ENCODE peak calls at places on chromosomes 4 and X, in seven cellular contexts. One of them, this sample, is unnamed. For H3K4me1, the result is how much of the 10 kb centered on the place peaks cover.

GRCh38 chr4:101211146-101211553 is 136.2 kb downstream of the PPP3CA start:
- DNase-seq in lower lobe of right lung: no peak
- DNase-seq in neuronal stem cell: no peak
- DNase-seq in suprapubic skin: no peak
- DNase-seq in OCI-LY7: no peak
- DNase-seq in left ventricle myocardium inferior: no peak
- DNase-seq in SJCRH30: no peak
- DNase-seq in this sample: no peak

GRCh38 chr4:52376107-52376704 is 282.9 kb downstream of the USP46 start:
- DNase-seq in lower lobe of right lung: no peak
- DNase-seq in neuronal stem cell: peak
- DNase-seq in suprapubic skin: no peak
- DNase-seq in OCI-LY7: peak
- DNase-seq in left ventricle myocardium inferior: no peak
- DNase-seq in SJCRH30: peak
- DNase-seq in this sample: no peak

GRCh38 chrX:153766871-153767673 is 3.0 kb downstream of the PLXNB3 start:
- DNase-seq in lower lobe of right lung: peak
- DNase-seq in neuronal stem cell: no peak
- DNase-seq in suprapubic skin: no peak
- DNase-seq in OCI-LY7: no peak
- DNase-seq in left ventricle myocardium inferior: no peak
- DNase-seq in SJCRH30: no peak
- DNase-seq in this sample: no peak

GRCh38 chr4:30789219-30789671 is 69.1 kb downstream of the PCDH7 start:
- DNase-seq in lower lobe of right lung: no peak
- DNase-seq in neuronal stem cell: no peak
- DNase-seq in suprapubic skin: no peak
- DNase-seq in OCI-LY7: no peak
- DNase-seq in left ventricle myocardium inferior: no peak
- DNase-seq in SJCRH30: no peak
- DNase-seq in this sample: no peak

GRCh38 chr4:700587-701264 is 4.9 kb upstream of the PCGF3 start:
- DNase-seq in lower lobe of right lung: no peak
- DNase-seq in neuronal stem cell: no peak
- DNase-seq in suprapubic skin: no peak
- DNase-seq in OCI-LY7: peak
- DNase-seq in left ventricle myocardium inferior: no peak
- DNase-seq in SJCRH30: no peak
- DNase-seq in this sample: no peak

GRCh38 chrX:115602729-115603389 is 41.9 kb downstream of the PLS3 start:
- DNase-seq in lower lobe of right lung: no peak
- DNase-seq in neuronal stem cell: no peak
- DNase-seq in suprapubic skin: no peak
- DNase-seq in OCI-LY7: no peak
- DNase-seq in left ventricle myocardium inferior: no peak
- DNase-seq in SJCRH30: no peak
- DNase-seq in this sample: no peak

GRCh38 chr4:125140966-125141495 is 173.7 kb upstream of the FAT4 start:
- DNase-seq in lower lobe of right lung: no peak
- DNase-seq in neuronal stem cell: no peak
- DNase-seq in suprapubic skin: no peak
- DNase-seq in OCI-LY7: no peak
- DNase-seq in left ventricle myocardium inferior: no peak
- DNase-seq in SJCRH30: no peak
- DNase-seq in this sample: no peak

GRCh38 chrX:37684426-37684825 is 1.2 kb upstream of the XK start:
- DNase-seq in lower lobe of right lung: no peak
- DNase-seq in neuronal stem cell: no peak
- DNase-seq in suprapubic skin: no peak
- DNase-seq in OCI-LY7: no peak
- DNase-seq in left ventricle myocardium inferior: no peak
- DNase-seq in SJCRH30: peak
- DNase-seq in this sample: peak

GRCh38 chrX:96373047-96373355 is 311.6 kb upstream of the DIAPH2 start:
- DNase-seq in lower lobe of right lung: no peak
- DNase-seq in neuronal stem cell: no peak
- DNase-seq in suprapubic skin: no peak
- DNase-seq in OCI-LY7: no peak
- DNase-seq in left ventricle myocardium inferior: no peak
- DNase-seq in SJCRH30: no peak
- DNase-seq in this sample: no peak

GRCh38 chr4:86834901-86835300 is 14.3 kb downstream of the SLC10A6 start:
- DNase-seq in lower lobe of right lung: no peak
- DNase-seq in neuronal stem cell: no peak
- DNase-seq in suprapubic skin: no peak
- DNase-seq in OCI-LY7: no peak
- DNase-seq in left ventricle myocardium inferior: no peak
- DNase-seq in SJCRH30: peak
- DNase-seq in this sample: no peak

GRCh38 chrX:153633607-153634180 is 13.3 kb upstream of the DUSP9 start:
- DNase-seq in lower lobe of right lung: no peak
- DNase-seq in neuronal stem cell: no peak
- DNase-seq in suprapubic skin: no peak
- DNase-seq in OCI-LY7: no peak
- DNase-seq in left ventricle myocardium inferior: no peak
- DNase-seq in SJCRH30: no peak
- DNase-seq in this sample: no peak

GRCh38 chr4:158796370-158797140 is 27.7 kb downstream of the FNIP2 start:
- DNase-seq in lower lobe of right lung: peak
- DNase-seq in neuronal stem cell: no peak
- DNase-seq in suprapubic skin: no peak
- DNase-seq in OCI-LY7: no peak
- DNase-seq in left ventricle myocardium inferior: no peak
- DNase-seq in SJCRH30: no peak
- DNase-seq in this sample: no peak

GRCh38 chr4:41598580-41598979 is 60.6 kb downstream of the LIMCH1 start:
- DNase-seq in lower lobe of right lung: no peak
- DNase-seq in neuronal stem cell: no peak
- DNase-seq in suprapubic skin: no peak
- DNase-seq in OCI-LY7: no peak
- DNase-seq in left ventricle myocardium inferior: no peak
- DNase-seq in SJCRH30: no peak
- DNase-seq in this sample: no peak

GRCh38 chr4:119238068-119238722 is 25.7 kb downstream of the USP53 start:
- DNase-seq in lower lobe of right lung: no peak
- DNase-seq in neuronal stem cell: no peak
- DNase-seq in suprapubic skin: no peak
- DNase-seq in OCI-LY7: no peak
- DNase-seq in left ventricle myocardium inferior: no peak
- DNase-seq in SJCRH30: no peak
- DNase-seq in this sample: no peak

GRCh38 chr4:182175788-182176519 is 67.2 kb upstream of the TENM3 start:
- DNase-seq in lower lobe of right lung: no peak
- DNase-seq in neuronal stem cell: no peak
- DNase-seq in suprapubic skin: no peak
- DNase-seq in OCI-LY7: no peak
- DNase-seq in left ventricle myocardium inferior: no peak
- DNase-seq in SJCRH30: no peak
- DNase-seq in this sample: no peak

GRCh38 chrX:16788477-16788876 is 2.2 kb downstream of the TXLNG start:
- DNase-seq in lower lobe of right lung: no peak
- DNase-seq in neuronal stem cell: no peak
- DNase-seq in suprapubic skin: no peak
- DNase-seq in OCI-LY7: no peak
- DNase-seq in left ventricle myocardium inferior: no peak
- DNase-seq in SJCRH30: no peak
- DNase-seq in this sample: no peak

GRCh38 chr4:7947927-7948326 is 8.3 kb upstream of the AFAP1 start:
- DNase-seq in lower lobe of right lung: no peak
- DNase-seq in neuronal stem cell: no peak
- DNase-seq in suprapubic skin: no peak
- DNase-seq in OCI-LY7: no peak
- DNase-seq in left ventricle myocardium inferior: no peak
- DNase-seq in SJCRH30: no peak
- DNase-seq in this sample: no peak

GRCh38 chr4:123443401-123444297 is 47.1 kb downstream of the SPRY1 start:
- DNase-seq in lower lobe of right lung: peak
- DNase-seq in neuronal stem cell: no peak
- DNase-seq in suprapubic skin: no peak
- DNase-seq in OCI-LY7: peak
- DNase-seq in left ventricle myocardium inferior: no peak
- DNase-seq in SJCRH30: peak
- DNase-seq in this sample: no peak

GRCh38 chr4:23368081-23368697 is 521.7 kb downstream of the PPARGC1A start:
- DNase-seq in lower lobe of right lung: no peak
- DNase-seq in neuronal stem cell: peak
- DNase-seq in suprapubic skin: no peak
- DNase-seq in OCI-LY7: no peak
- DNase-seq in left ventricle myocardium inferior: no peak
- DNase-seq in SJCRH30: peak
- DNase-seq in this sample: no peak

GRCh38 chr4:93147524-93148212 is 680.9 kb upstream of the ATOH1 start:
- DNase-seq in lower lobe of right lung: no peak
- DNase-seq in neuronal stem cell: peak
- DNase-seq in suprapubic skin: no peak
- DNase-seq in OCI-LY7: no peak
- DNase-seq in left ventricle myocardium inferior: no peak
- DNase-seq in SJCRH30: no peak
- DNase-seq in this sample: no peak

GRCh38 chrX:112043997-112044396 is 38.6 kb downstream of the TRPC5 start:
- DNase-seq in lower lobe of right lung: no peak
- DNase-seq in neuronal stem cell: peak
- DNase-seq in suprapubic skin: no peak
- DNase-seq in OCI-LY7: peak
- DNase-seq in left ventricle myocardium inferior: no peak
- DNase-seq in SJCRH30: peak
- DNase-seq in this sample: no peak

GRCh38 chrX:110944323-110944761 is 148.7 kb upstream of the CHRDL1 start:
- DNase-seq in lower lobe of right lung: no peak
- DNase-seq in neuronal stem cell: peak
- DNase-seq in suprapubic skin: no peak
- DNase-seq in OCI-LY7: no peak
- DNase-seq in left ventricle myocardium inferior: no peak
- DNase-seq in SJCRH30: no peak
- DNase-seq in this sample: no peak

GRCh38 chr4:38111024-38111423 is 150.8 kb downstream of the PTTG2 start:
- DNase-seq in lower lobe of right lung: no peak
- DNase-seq in neuronal stem cell: no peak
- DNase-seq in suprapubic skin: no peak
- DNase-seq in OCI-LY7: no peak
- DNase-seq in left ventricle myocardium inferior: no peak
- DNase-seq in SJCRH30: peak
- DNase-seq in this sample: no peak
- H3K4me1 ChIP-seq in lower lobe of right lung: under half
- H3K4me1 ChIP-seq in neuronal stem cell: half or more
- H3K4me1 ChIP-seq in suprapubic skin: under half
- H3K4me1 ChIP-seq in OCI-LY7: under half
- H3K4me1 ChIP-seq in left ventricle myocardium inferior: half or more
- H3K4me1 ChIP-seq in SJCRH30: under half
- H3K4me1 ChIP-seq in this sample: under half

GRCh38 chrX:99603076-99603814 is 806.8 kb downstream of the PCDH19 start:
- DNase-seq in lower lobe of right lung: no peak
- DNase-seq in neuronal stem cell: no peak
- DNase-seq in suprapubic skin: no peak
- DNase-seq in OCI-LY7: no peak
- DNase-seq in left ventricle myocardium inferior: no peak
- DNase-seq in SJCRH30: no peak
- DNase-seq in this sample: no peak
- H3K4me3 ChIP-seq in lower lobe of right lung: no peak
- H3K4me3 ChIP-seq in neuronal stem cell: no peak
- H3K4me3 ChIP-seq in suprapubic skin: no peak
- H3K4me3 ChIP-seq in OCI-LY7: no peak
- H3K4me3 ChIP-seq in left ventricle myocardium inferior: no peak
- H3K4me3 ChIP-seq in SJCRH30: no peak
- H3K4me3 ChIP-seq in this sample: no peak

DNA sequence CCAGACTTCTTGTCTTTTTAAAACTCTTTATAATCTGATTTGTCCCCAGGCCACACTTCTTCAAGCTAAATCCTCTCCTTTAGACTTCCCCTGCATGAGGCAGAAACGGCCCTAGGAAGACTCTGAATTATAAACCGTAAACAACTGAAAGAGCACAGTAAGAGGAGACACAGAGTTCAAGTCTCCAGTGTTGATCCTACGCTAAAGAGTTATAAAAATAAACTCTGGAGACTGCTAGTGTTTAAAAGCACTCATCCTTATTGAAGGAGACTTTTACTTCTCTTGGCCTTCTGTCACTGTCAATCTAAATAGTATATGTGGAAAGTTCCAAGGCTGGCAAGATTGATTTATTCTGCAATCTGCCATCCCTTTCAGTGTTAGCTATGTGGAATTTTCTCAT is 157.4 kb downstream of the CEP135 start:
- DNase-seq in lower lobe of right lung: no peak
- DNase-seq in neuronal stem cell: no peak
- DNase-seq in suprapubic skin: no peak
- DNase-seq in OCI-LY7: no peak
- DNase-seq in left ventricle myocardium inferior: no peak
- DNase-seq in SJCRH30: peak
- DNase-seq in this sample: no peak
- H3K4me1 ChIP-seq in lower lobe of right lung: under half
- H3K4me1 ChIP-seq in neuronal stem cell: under half
- H3K4me1 ChIP-seq in suprapubic skin: under half
- H3K4me1 ChIP-seq in OCI-LY7: under half
- H3K4me1 ChIP-seq in left ventricle myocardium inferior: under half
- H3K4me1 ChIP-seq in SJCRH30: under half
- H3K4me1 ChIP-seq in this sample: under half

GRCh38 chrX:71216446-71216845 is 6.6 kb upstream of the GJB1 start:
- DNase-seq in lower lobe of right lung: no peak
- DNase-seq in neuronal stem cell: no peak
- DNase-seq in suprapubic skin: no peak
- DNase-seq in OCI-LY7: peak
- DNase-seq in left ventricle myocardium inferior: no peak
- DNase-seq in SJCRH30: peak
- DNase-seq in this sample: no peak
- H3K4me3 ChIP-seq in lower lobe of right lung: no peak
- H3K4me3 ChIP-seq in neuronal stem cell: no peak
- H3K4me3 ChIP-seq in suprapubic skin: no peak
- H3K4me3 ChIP-seq in OCI-LY7: no peak
- H3K4me3 ChIP-seq in left ventricle myocardium inferior: no peak
- H3K4me3 ChIP-seq in SJCRH30: no peak
- H3K4me3 ChIP-seq in this sample: no peak